ENCODE peak calls at places on chromosomes 3 and 15, in eight cellular contexts. One of them, this sample, is unnamed.

GRCh38 chr15:27358751-27359434 is 387.9 kb downstream of the GABRG3 start:
- DNase-seq in A549: no peak
- DNase-seq in mesenchymal stem cell: no peak
- DNase-seq in ascending aorta: no peak
- DNase-seq in hepatocyte: peak; percentile 56
- DNase-seq in esophagus squamous epithelium: no peak
- DNase-seq in H9: peak; percentile 76
- DNase-seq in right cardiac atrium: no peak
- DNase-seq in this sample: peak; percentile 8

GRCh38 chr3:164416491-164417222 is 661.6 kb downstream of the SI start:
- DNase-seq in hepatocyte: no peak
- DNase-seq in ascending aorta: no peak
- DNase-seq in esophagus squamous epithelium: no peak
- DNase-seq in right cardiac atrium: no peak
- DNase-seq in mesenchymal stem cell: peak; percentile 30
- DNase-seq in A549: no peak
- DNase-seq in H9: no peak
- DNase-seq in this sample: no peak

GRCh38 chr3:10647376-10647775 is 142.0 kb upstream of the ATP2B2 start:
- DNase-seq in esophagus squamous epithelium: no peak
- DNase-seq in H9: no peak
- DNase-seq in ascending aorta: no peak
- DNase-seq in mesenchymal stem cell: no peak
- DNase-seq in A549: no peak
- DNase-seq in hepatocyte: no peak
- DNase-seq in right cardiac atrium: no peak
- DNase-seq in this sample: no peak

GRCh38 chr3:62109534-62109933 is 263.8 kb downstream of the FEZF2 start:
- DNase-seq in esophagus squamous epithelium: no peak
- DNase-seq in H9: peak; percentile 66
- DNase-seq in right cardiac atrium: peak; percentile 52
- DNase-seq in ascending aorta: peak; percentile 22
- DNase-seq in A549: no peak
- DNase-seq in mesenchymal stem cell: peak; percentile 91
- DNase-seq in hepatocyte: peak; percentile 61
- DNase-seq in this sample: peak; percentile 95

GRCh38 chr15:31262143-31262530 is 64.5 kb upstream of the KLF13 start:
- DNase-seq in ascending aorta: no peak
- DNase-seq in H9: peak; percentile 12
- DNase-seq in A549: no peak
- DNase-seq in mesenchymal stem cell: no peak
- DNase-seq in right cardiac atrium: no peak
- DNase-seq in hepatocyte: no peak
- DNase-seq in esophagus squamous epithelium: no peak
- DNase-seq in this sample: no peak

GRCh38 chr15:39172380-39173281 is 408.2 kb upstream of the THBS1 start:
- DNase-seq in right cardiac atrium: peak; percentile 48
- DNase-seq in esophagus squamous epithelium: no peak
- DNase-seq in hepatocyte: peak; percentile 39
- DNase-seq in mesenchymal stem cell: peak; percentile 80
- DNase-seq in ascending aorta: no peak
- DNase-seq in A549: no peak
- DNase-seq in H9: peak; percentile 30
- DNase-seq in this sample: peak; percentile 82

GRCh38 chr3:113654851-113655250 is 41.6 kb downstream of the USF3 start:
- DNase-seq in A549: no peak
- DNase-seq in ascending aorta: no peak
- DNase-seq in H9: no peak
- DNase-seq in right cardiac atrium: no peak
- DNase-seq in hepatocyte: peak; percentile 28
- DNase-seq in mesenchymal stem cell: no peak
- DNase-seq in esophagus squamous epithelium: no peak
- DNase-seq in this sample: no peak

GRCh38 chr3:15797600-15798303 is at the start of gene ANKRD28:
- DNase-seq in hepatocyte: peak; percentile 57
- DNase-seq in ascending aorta: no peak
- DNase-seq in mesenchymal stem cell: peak; percentile 98
- DNase-seq in A549: peak; percentile 45
- DNase-seq in H9: no peak
- DNase-seq in right cardiac atrium: no peak
- DNase-seq in esophagus squamous epithelium: no peak
- DNase-seq in this sample: peak; percentile 98

GRCh38 chr15:74482661-74483060 is 21.7 kb upstream of the UBL7 start:
- DNase-seq in hepatocyte: no peak
- DNase-seq in mesenchymal stem cell: no peak
- DNase-seq in A549: no peak
- DNase-seq in ascending aorta: no peak
- DNase-seq in right cardiac atrium: no peak
- DNase-seq in H9: peak; percentile 66
- DNase-seq in esophagus squamous epithelium: no peak
- DNase-seq in this sample: no peak

GRCh38 chr3:74332165-74332564 is 282.3 kb downstream of the CNTN3 start:
- DNase-seq in mesenchymal stem cell: no peak
- DNase-seq in ascending aorta: no peak
- DNase-seq in right cardiac atrium: no peak
- DNase-seq in A549: no peak
- DNase-seq in esophagus squamous epithelium: no peak
- DNase-seq in hepatocyte: no peak
- DNase-seq in H9: no peak
- DNase-seq in this sample: no peak

GRCh38 chr3:128081846-128082245 is 29.6 kb downstream of the SEC61A1 start:
- DNase-seq in mesenchymal stem cell: peak; percentile 40
- DNase-seq in ascending aorta: no peak
- DNase-seq in hepatocyte: no peak
- DNase-seq in A549: peak; percentile 46
- DNase-seq in H9: no peak
- DNase-seq in esophagus squamous epithelium: no peak
- DNase-seq in right cardiac atrium: no peak
- DNase-seq in this sample: peak; percentile 40

GRCh38 chr3:129230311-129231019 is 18.9 kb upstream of the COPG1 start:
- DNase-seq in hepatocyte: no peak
- DNase-seq in ascending aorta: no peak
- DNase-seq in esophagus squamous epithelium: no peak
- DNase-seq in right cardiac atrium: no peak
- DNase-seq in H9: no peak
- DNase-seq in A549: no peak
- DNase-seq in mesenchymal stem cell: peak; percentile 91
- DNase-seq in this sample: peak; percentile 81

GRCh38 chr3:181726351-181727121 is 14.8 kb downstream of the SOX2 start:
- DNase-seq in right cardiac atrium: no peak
- DNase-seq in mesenchymal stem cell: no peak
- DNase-seq in ascending aorta: no peak
- DNase-seq in A549: no peak
- DNase-seq in hepatocyte: peak; percentile 48
- DNase-seq in esophagus squamous epithelium: no peak
- DNase-seq in H9: peak; percentile 81
- DNase-seq in this sample: peak; percentile 29

GRCh38 chr15:50112488-50113186 is 6.4 kb downstream of the ATP8B4 start:
- DNase-seq in mesenchymal stem cell: no peak
- DNase-seq in hepatocyte: no peak
- DNase-seq in H9: no peak
- DNase-seq in right cardiac atrium: no peak
- DNase-seq in A549: no peak
- DNase-seq in ascending aorta: no peak
- DNase-seq in esophagus squamous epithelium: no peak
- DNase-seq in this sample: no peak

GRCh38 chr3:16179771-16180736 is 5.6 kb downstream of the GALNT15 start:
- DNase-seq in H9: no peak
- DNase-seq in A549: no peak
- DNase-seq in hepatocyte: no peak
- DNase-seq in mesenchymal stem cell: peak; percentile 23
- DNase-seq in esophagus squamous epithelium: no peak
- DNase-seq in right cardiac atrium: no peak
- DNase-seq in ascending aorta: no peak
- DNase-seq in this sample: peak; percentile 86

GRCh38 chr3:103949690-103950089 is 1417.0 kb upstream of the ALCAM start:
- DNase-seq in right cardiac atrium: no peak
- DNase-seq in H9: no peak
- DNase-seq in ascending aorta: no peak
- DNase-seq in esophagus squamous epithelium: no peak
- DNase-seq in mesenchymal stem cell: no peak
- DNase-seq in A549: no peak
- DNase-seq in hepatocyte: no peak
- DNase-seq in this sample: no peak

GRCh38 chr3:24306518-24306917 is 188.1 kb downstream of the THRB start:
- DNase-seq in right cardiac atrium: no peak
- DNase-seq in A549: no peak
- DNase-seq in ascending aorta: no peak
- DNase-seq in esophagus squamous epithelium: no peak
- DNase-seq in mesenchymal stem cell: no peak
- DNase-seq in H9: no peak
- DNase-seq in hepatocyte: no peak
- DNase-seq in this sample: no peak

GRCh38 chr3:196585044-196585757 is 16.7 kb downstream of the FBXO45 start:
- DNase-seq in esophagus squamous epithelium: no peak
- DNase-seq in hepatocyte: no peak
- DNase-seq in right cardiac atrium: no peak
- DNase-seq in mesenchymal stem cell: no peak
- DNase-seq in ascending aorta: no peak
- DNase-seq in H9: no peak
- DNase-seq in A549: no peak
- DNase-seq in this sample: no peak

GRCh38 chr3:182490601-182491485 is 302.5 kb upstream of the ATP11B start:
- DNase-seq in right cardiac atrium: no peak
- DNase-seq in hepatocyte: peak; percentile 29
- DNase-seq in ascending aorta: no peak
- DNase-seq in H9: no peak
- DNase-seq in A549: peak; percentile 5
- DNase-seq in mesenchymal stem cell: peak; percentile 6
- DNase-seq in esophagus squamous epithelium: no peak
- DNase-seq in this sample: peak; percentile 10

GRCh38 chr3:156151824-156152428 is 31.5 kb downstream of the KCNAB1 start:
- DNase-seq in esophagus squamous epithelium: no peak
- DNase-seq in hepatocyte: peak; percentile 86
- DNase-seq in H9: peak; percentile 80
- DNase-seq in A549: peak; percentile 29
- DNase-seq in ascending aorta: no peak
- DNase-seq in mesenchymal stem cell: peak; percentile 68
- DNase-seq in right cardiac atrium: peak; percentile 82
- DNase-seq in this sample: peak; percentile 64

GRCh38 chr15:95843241-95843851 is 487.2 kb upstream of the NR2F2 start:
- DNase-seq in right cardiac atrium: peak; percentile 35
- DNase-seq in ascending aorta: no peak
- DNase-seq in mesenchymal stem cell: peak; percentile 86
- DNase-seq in hepatocyte: no peak
- DNase-seq in esophagus squamous epithelium: no peak
- DNase-seq in H9: no peak
- DNase-seq in A549: no peak
- DNase-seq in this sample: peak; percentile 91

GRCh38 chr15:74380361-74381189 is 13.1 kb upstream of the CYP11A1 start:
- DNase-seq in mesenchymal stem cell: no peak
- DNase-seq in A549: no peak
- DNase-seq in H9: peak; percentile 31
- DNase-seq in esophagus squamous epithelium: no peak
- DNase-seq in hepatocyte: no peak
- DNase-seq in ascending aorta: no peak
- DNase-seq in right cardiac atrium: no peak
- DNase-seq in this sample: no peak

GRCh38 chr15:39770748-39771689 is 11.6 kb downstream of the FSIP1 start:
- DNase-seq in esophagus squamous epithelium: no peak
- DNase-seq in hepatocyte: no peak
- DNase-seq in ascending aorta: no peak
- DNase-seq in right cardiac atrium: no peak
- DNase-seq in mesenchymal stem cell: peak; percentile 90
- DNase-seq in H9: no peak
- DNase-seq in A549: no peak
- DNase-seq in this sample: peak; percentile 86

GRCh38 chr3:109643590-109643989 is 306.2 kb upstream of the DPPA4 start:
- DNase-seq in H9: no peak
- DNase-seq in A549: peak; percentile 56
- DNase-seq in right cardiac atrium: no peak
- DNase-seq in mesenchymal stem cell: peak; percentile 61
- DNase-seq in ascending aorta: no peak
- DNase-seq in esophagus squamous epithelium: no peak
- DNase-seq in hepatocyte: no peak
- DNase-seq in this sample: peak; percentile 76

GRCh38 chr3:48034000-48034516 is 17.8 kb upstream of the MAP4 start:
- DNase-seq in H9: no peak
- DNase-seq in A549: no peak
- DNase-seq in hepatocyte: peak; percentile 8
- DNase-seq in right cardiac atrium: no peak
- DNase-seq in esophagus squamous epithelium: no peak
- DNase-seq in mesenchymal stem cell: peak; percentile 79
- DNase-seq in ascending aorta: no peak
- DNase-seq in this sample: peak; percentile 97

GRCh38 chr3:56314842-56315241 is 153.4 kb downstream of the ERC2 start:
- DNase-seq in A549: no peak
- DNase-seq in mesenchymal stem cell: peak; percentile 49
- DNase-seq in hepatocyte: no peak
- DNase-seq in ascending aorta: no peak
- DNase-seq in esophagus squamous epithelium: no peak
- DNase-seq in right cardiac atrium: peak; percentile 49
- DNase-seq in H9: peak; percentile 29
- DNase-seq in this sample: peak; percentile 87
- H3K27ac ChIP-seq in A549: no peak overlapping the region
- H3K27ac ChIP-seq in mesenchymal stem cell: no peak overlapping the region
- H3K27ac ChIP-seq in hepatocyte: no peak overlapping the region
- H3K27ac ChIP-seq in ascending aorta: no peak overlapping the region
- H3K27ac ChIP-seq in esophagus squamous epithelium: no peak overlapping the region
- H3K27ac ChIP-seq in right cardiac atrium: no peak overlapping the region
- H3K27ac ChIP-seq in H9: no peak overlapping the region
- H3K27ac ChIP-seq in this sample: no peak overlapping the region

GRCh38 chr3:32510075-32510724 is 7.5 kb upstream of the CMTM6 start:
- DNase-seq in esophagus squamous epithelium: peak; percentile 3
- DNase-seq in hepatocyte: peak; percentile 79
- DNase-seq in ascending aorta: no peak
- DNase-seq in mesenchymal stem cell: peak; percentile 76
- DNase-seq in A549: peak; percentile 78
- DNase-seq in H9: peak; percentile 67
- DNase-seq in right cardiac atrium: peak; percentile 69
- DNase-seq in this sample: peak; percentile 32
- H3K27ac ChIP-seq in esophagus squamous epithelium: no peak overlapping the region
- H3K27ac ChIP-seq in hepatocyte: no peak overlapping the region
- H3K27ac ChIP-seq in ascending aorta: no peak overlapping the region
- H3K27ac ChIP-seq in mesenchymal stem cell: no peak overlapping the region
- H3K27ac ChIP-seq in A549: no peak overlapping the region
- H3K27ac ChIP-seq in H9: no peak overlapping the region
- H3K27ac ChIP-seq in right cardiac atrium: no peak overlapping the region
- H3K27ac ChIP-seq in this sample: no peak overlapping the region

GRCh38 chr3:81579744-81580143 is 181.7 kb downstream of the GBE1 start:
- DNase-seq in A549: no peak
- DNase-seq in esophagus squamous epithelium: no peak
- DNase-seq in H9: no peak
- DNase-seq in right cardiac atrium: no peak
- DNase-seq in hepatocyte: no peak
- DNase-seq in ascending aorta: no peak
- DNase-seq in mesenchymal stem cell: no peak
- DNase-seq in this sample: no peak
- H3K27ac ChIP-seq in A549: no peak overlapping the region
- H3K27ac ChIP-seq in esophagus squamous epithelium: no peak overlapping the region
- H3K27ac ChIP-seq in H9: no peak overlapping the region
- H3K27ac ChIP-seq in right cardiac atrium: no peak overlapping the region
- H3K27ac ChIP-seq in hepatocyte: no peak overlapping the region
- H3K27ac ChIP-seq in ascending aorta: no peak overlapping the region
- H3K27ac ChIP-seq in mesenchymal stem cell: no peak overlapping the region
- H3K27ac ChIP-seq in this sample: no peak overlapping the region

DNA sequence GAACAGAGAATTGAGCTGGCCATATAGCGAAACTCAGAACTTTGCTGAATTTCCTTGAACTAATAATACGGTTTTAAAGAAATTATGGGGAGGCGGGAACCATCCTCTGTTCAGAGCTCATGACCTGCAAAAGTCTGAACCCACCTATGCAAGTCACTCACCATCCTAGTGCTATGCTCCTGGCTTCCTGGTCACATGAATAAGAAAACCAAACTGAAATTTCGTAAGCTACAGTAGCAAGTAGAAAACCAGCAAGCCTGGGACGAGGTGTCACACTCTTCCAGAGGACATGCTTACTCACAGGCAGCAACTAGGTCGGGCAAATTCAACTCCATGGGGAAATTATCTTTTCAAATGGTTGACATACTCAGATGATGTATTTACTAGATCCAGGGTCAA is 31.2 kb downstream of the LDHAL6B start:
- DNase-seq in A549: no peak
- DNase-seq in esophagus squamous epithelium: no peak
- DNase-seq in H9: no peak
- DNase-seq in hepatocyte: no peak
- DNase-seq in ascending aorta: no peak
- DNase-seq in mesenchymal stem cell: peak; percentile 60
- DNase-seq in right cardiac atrium: no peak
- DNase-seq in this sample: no peak
- H3K27ac ChIP-seq in A549: peak overlapping the region; percentile 46
- H3K27ac ChIP-seq in esophagus squamous epithelium: no peak overlapping the region
- H3K27ac ChIP-seq in H9: no peak overlapping the region
- H3K27ac ChIP-seq in hepatocyte: no peak overlapping the region
- H3K27ac ChIP-seq in ascending aorta: no peak overlapping the region
- H3K27ac ChIP-seq in mesenchymal stem cell: no peak overlapping the region
- H3K27ac ChIP-seq in right cardiac atrium: no peak overlapping the region
- H3K27ac ChIP-seq in this sample: no peak overlapping the region

This sample was measured in astrocyte.